ENCODE peak calls at places on chromosomes 3 and 15, in six cellular contexts. B, A, U, C, W and J are unnamed samples.

GRCh38 chr3:18049101-18049500 is 306.7 kb upstream of the TBC1D5 start:
- DNase-seq in B (no peak), A (no peak), U (no peak), C (no peak), W (no peak), J (no peak)

GRCh38 chr15:29110733-29111132 is 158.9 kb downstream of the NSMCE3 start:
- DNase-seq in B (no peak), A (no peak), U (no peak), C (no peak), W (no peak), J (no peak)

GRCh38 chr3:55059027-55059629 is 131.3 kb upstream of the LRTM1 start:
- DNase-seq in B (no peak), A (no peak), U (peak), C (no peak), W (peak), J (no peak)

GRCh38 chr3:49906004-49906860 is 2.6 kb upstream of the MST1R start:
- DNase-seq in B (peak), A (no peak), U (peak), C (peak), W (peak), J (no peak)

GRCh38 chr15:67736810-67737209 is 88.5 kb upstream of the SKOR1 start:
- DNase-seq in B (no peak), A (no peak), U (peak), C (no peak), W (no peak), J (no peak)

GRCh38 chr3:195863121-195864061 is 45.0 kb downstream of the TNK2 start:
- DNase-seq in B (peak), A (peak), U (peak), C (peak), W (peak), J (peak)

GRCh38 chr3:156974931-156975330 is 148.8 kb downstream of the LEKR1 start:
- DNase-seq in B (no peak), A (no peak), U (no peak), C (no peak), W (no peak), J (no peak)

GRCh38 chr3:169661567-169662214 is 1.8 kb downstream of the MECOM start:
- DNase-seq in B (peak), A (peak), U (peak), C (peak), W (peak), J (peak)

GRCh38 chr3:124584552-124585391 is 145.5 kb upstream of the UMPS start:
- DNase-seq in B (peak), A (peak), U (peak), C (peak), W (peak), J (peak)

GRCh38 chr15:38217788-38218609 is 34.6 kb upstream of the SPRED1 start:
- DNase-seq in B (no peak), A (no peak), U (no peak), C (no peak), W (peak), J (peak)
- H4K91ac ChIP-seq in B (no peak), A (no peak), U (peak), C (no peak), W (no peak), J (no peak)

DNA sequence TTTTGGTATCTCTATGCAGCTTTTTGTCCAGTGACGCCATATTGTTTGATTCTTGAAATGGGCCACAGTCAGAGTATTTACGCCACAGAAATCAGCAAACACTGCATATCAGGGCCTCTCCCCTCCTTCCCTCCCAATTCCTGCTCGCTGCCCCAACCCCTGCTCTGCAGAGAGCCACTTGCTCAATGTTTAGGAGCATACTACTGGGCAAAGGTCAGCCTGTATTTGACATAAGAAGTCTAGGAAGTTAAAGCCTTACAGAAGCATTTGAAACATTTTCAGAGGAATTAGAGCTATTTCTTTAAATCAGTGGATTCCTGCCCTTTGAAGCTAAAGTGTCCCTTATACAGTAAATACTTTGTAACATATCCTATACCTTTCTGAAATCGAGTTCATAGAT is 17.4 kb upstream of the RARB start:
- DNase-seq in B (no peak), A (no peak), U (no peak), C (no peak), W (no peak), J (peak)
- H4K91ac ChIP-seq in B (no peak), A (no peak), U (no peak), C (no peak), W (no peak), J (no peak)

DNA sequence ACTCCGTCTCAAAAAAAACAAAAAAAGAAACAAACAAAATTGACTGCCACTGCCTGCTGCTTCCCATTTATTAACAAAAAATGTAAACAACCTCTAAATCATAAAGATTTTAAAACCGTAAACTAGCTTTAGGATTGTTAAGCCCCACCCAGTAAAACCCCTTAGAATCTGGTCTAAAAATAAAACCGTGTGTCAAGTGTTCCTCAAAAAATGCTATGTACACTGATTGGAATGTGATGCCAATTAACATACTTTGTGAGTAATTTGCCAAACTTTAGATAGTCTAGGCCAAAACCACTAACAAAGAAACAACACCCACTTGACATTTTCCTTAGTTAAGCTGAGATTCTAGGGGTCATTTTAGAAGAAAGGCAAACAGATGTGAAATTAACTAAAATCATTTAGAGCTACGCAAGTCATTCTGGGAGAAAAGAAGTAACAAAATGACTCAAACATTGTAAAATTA is 5.3 kb downstream of the RAF1 start:
- DNase-seq in B (no peak), A (no peak), U (peak), C (no peak), W (peak), J (peak)
- H4K91ac ChIP-seq in B (no peak), A (no peak), U (peak), C (no peak), W (no peak), J (no peak)

GRCh38 chr3:112686360-112686759 is 45.4 kb upstream of the CCDC80 start:
- DNase-seq in B (no peak), A (no peak), U (no peak), C (no peak), W (no peak), J (no peak)

GRCh38 chr3:112688819-112689218 is 47.9 kb upstream of the CCDC80 start:
- DNase-seq in B (no peak), A (no peak), U (no peak), C (no peak), W (no peak), J (no peak)

GRCh38 chr3:112688085-112688769 is 47.3 kb upstream of the CCDC80 start:
- DNase-seq in B (no peak), A (no peak), U (no peak), C (no peak), W (peak), J (no peak)

GRCh38 chr3:112687214-112687613 is 46.3 kb upstream of the CCDC80 start:
- DNase-seq in B (no peak), A (no peak), U (no peak), C (no peak), W (no peak), J (no peak)

GRCh38 chr3:112687621-112688020 is 46.7 kb upstream of the CCDC80 start:
- DNase-seq in B (no peak), A (no peak), U (no peak), C (no peak), W (no peak), J (no peak)
- H4K91ac ChIP-seq in B (no peak), A (no peak), U (peak), C (no peak), W (no peak), J (peak)

DNA sequence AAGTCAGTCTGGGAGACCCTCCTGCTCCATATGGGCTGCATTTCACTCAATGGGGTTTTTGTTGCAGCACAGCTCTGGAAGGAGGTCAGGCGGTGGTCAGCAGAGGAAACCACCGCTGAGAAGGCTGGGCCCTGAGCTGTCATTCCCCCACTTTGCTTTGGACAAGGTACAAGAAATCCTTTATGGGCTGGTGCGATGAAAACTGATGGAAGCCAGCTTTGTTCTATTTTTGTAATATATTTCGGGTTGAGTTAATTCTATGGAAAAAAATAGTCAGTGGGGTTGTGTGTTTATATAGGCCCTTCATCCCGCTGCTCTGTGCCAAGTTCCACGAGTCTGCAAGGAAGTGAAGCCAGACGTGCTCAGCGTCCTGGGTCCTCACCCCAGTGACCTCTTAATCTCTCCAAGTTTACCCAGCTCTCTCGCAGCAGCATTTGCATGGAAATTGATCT is 157.2 kb upstream of the TMC3 start:
- DNase-seq in B (peak), A (peak), U (peak), C (no peak), W (peak), J (no peak)
- H4K91ac ChIP-seq in B (no peak), A (no peak), U (no peak), C (no peak), W (no peak), J (no peak)

GRCh38 chr15:85414037-85414436 is 33.6 kb downstream of the AKAP13 start:
- DNase-seq in B (no peak), A (no peak), U (no peak), C (no peak), W (no peak), J (no peak)
- H4K91ac ChIP-seq in B (no peak), A (no peak), U (no peak), C (no peak), W (no peak), J (no peak)

GRCh38 chr3:56775931-56776461 is 25.8 kb downstream of the ARHGEF3 start:
- DNase-seq in B (no peak), A (no peak), U (peak), C (no peak), W (peak), J (no peak)
- H4K91ac ChIP-seq in B (no peak), A (no peak), U (no peak), C (no peak), W (no peak), J (no peak)

GRCh38 chr3:50972029-50972428 is 297.3 kb downstream of the DOCK3 start:
- DNase-seq in B (no peak), A (no peak), U (no peak), C (no peak), W (no peak), J (no peak)
- H4K91ac ChIP-seq in B (no peak), A (no peak), U (no peak), C (peak), W (no peak), J (no peak)